ENCODE peak calls at places on chromosomes 5 and 9, in four cellular contexts. L is endothelial cell; K is myocyte; V is stimulated activated CD4-positive, alpha-beta T cell treated with anti-CD3 and anti-CD28 coated beads, Interleukin-15, amount 100 ng/mL, for 24 hours. C is an unnamed sample.

GRCh38 chr9:112487008-112487798 is 576 bp downstream of the KIAA1958 start:
- DNase-seq in K (peak), L (peak), V (peak), C (peak)

GRCh38 chr5:1338518-1339070 is 6.3 kb downstream of the CLPTM1L start:
- DNase-seq in K (no peak), L (no peak), V (no peak), C (peak)

GRCh38 chr9:113222482-113222841 is 1.1 kb downstream of the SLC31A1 start:
- DNase-seq in K (no peak), V (no peak), L (no peak), C (no peak)

GRCh38 chr5:79236970-79237734 is 1.2 kb downstream of the JMY start:
- DNase-seq in K (peak), V (peak), L (peak), C (peak)

GRCh38 chr5:123997354-123998215 is 485.6 kb downstream of the CSNK1G3 start:
- DNase-seq in K (peak), V (no peak), L (no peak), C (no peak)

GRCh38 chr9:38010918-38011704 is 57.9 kb downstream of the SHB start:
- DNase-seq in L (no peak), K (no peak), V (no peak), C (no peak)

GRCh38 chr9:36793277-36793676 is 220.6 kb downstream of the MELK start:
- DNase-seq in K (no peak), V (no peak), L (no peak), C (no peak)

GRCh38 chr5:164188733-164189148 is 683.3 kb downstream of the MAT2B start:
- DNase-seq in L (no peak), V (no peak), K (peak), C (no peak)

GRCh38 chr5:28779161-28779754 is 1740.9 kb upstream of the CDH9 start:
- DNase-seq in L (peak), V (no peak), K (peak), C (no peak)

GRCh38 chr5:154898210-154898609 is 39.8 kb downstream of the CNOT8 start:
- DNase-seq in K (no peak), V (no peak), L (no peak), C (no peak)

GRCh38 chr5:2658421-2658820 is 93.1 kb downstream of the IRX2 start:
- DNase-seq in L (no peak), K (no peak), V (no peak), C (no peak)

GRCh38 chr9:111533099-111533785 is 8.3 kb downstream of the ZNF483 start:
- DNase-seq in V (no peak), L (no peak), K (no peak), C (no peak)

GRCh38 chr9:105390901-105391300 is 56.9 kb upstream of the FSD1L start:
- DNase-seq in K (no peak), V (no peak), L (no peak), C (no peak)

GRCh38 chr9:16535555-16535954 is 334.9 kb downstream of the BNC2 start:
- DNase-seq in K (no peak), V (no peak), L (no peak), C (no peak)

GRCh38 chr9:27426717-27427645 is 97.1 kb upstream of the IFNK start:
- DNase-seq in L (no peak), K (no peak), V (no peak), C (no peak)

GRCh38 chr5:6377121-6377520 is 1.2 kb downstream of the MED10 start:
- DNase-seq in K (peak), L (no peak), V (no peak), C (no peak)

GRCh38 chr5:154238776-154239481 is 48.4 kb downstream of the GALNT10 start:
- DNase-seq in V (no peak), K (no peak), L (no peak), C (no peak)

GRCh38 chr9:122366074-122366672 is 4.7 kb upstream of the PTGS1 start:
- DNase-seq in V (no peak), K (no peak), L (no peak), C (no peak)

GRCh38 chr9:133184971-133185370 is 21.3 kb upstream of the GBGT1 start:
- DNase-seq in L (peak), V (peak), K (peak), C (no peak)

GRCh38 chr5:163473613-163474243 is 13.3 kb downstream of the HMMR start:
- DNase-seq in K (peak), L (no peak), V (no peak), C (no peak)

GRCh38 chr5:141637266-141637692 is 482 bp downstream of the RELL2 start:
- DNase-seq in K (no peak), L (peak), V (peak), C (peak)

GRCh38 chr5:59648949-59649921 is 244.3 kb downstream of the PDE4D start:
- DNase-seq in L (no peak), K (no peak), V (no peak), C (no peak)

GRCh38 chr5:33241826-33242225 is 198.9 kb upstream of the TARS1 start:
- DNase-seq in L (peak), K (no peak), V (no peak), C (no peak)

GRCh38 chr5:20610650-20611049 is 622.6 kb upstream of the CDH18 start:
- DNase-seq in V (no peak), L (no peak), K (no peak), C (no peak)

GRCh38 chr9:78765861-78766260 is 468.9 kb downstream of the PSAT1 start:
- DNase-seq in K (peak), V (no peak), L (no peak), C (no peak)

GRCh38 chr9:70954126-70954525 is 167.3 kb downstream of the TRPM3 start:
- DNase-seq in K (peak), L (no peak), V (no peak), C (no peak)

GRCh38 chr9:72362118-72362531 is 2.9 kb downstream of the ZFAND5 start:
- DNase-seq in K (peak), L (no peak), V (no peak), C (no peak)

GRCh38 chr5:174259691-174260420 is 214.3 kb downstream of the NSG2 start:
- DNase-seq in V (no peak), K (no peak), L (no peak), C (no peak)

GRCh38 chr9:130713286-130713975 is 19.9 kb downstream of the EXOSC2 start:
- DNase-seq in L (peak), K (peak), V (peak), C (peak)

GRCh38 chr5:131164161-131164930 is 710 bp downstream of the HINT1 start:
- DNase-seq in L (peak), K (peak), V (peak), C (peak)

GRCh38 chr9:96691326-96691725 is 36.2 kb upstream of the PRXL2C start:
- DNase-seq in V (no peak), K (no peak), L (no peak), C (no peak)

C was measured in left lung.